ENCODE peak calls at places on chromosome 21, in eight cellular contexts. M is tibial artery, N is NCI-H146, Y is astrocyte of the hippocampus, X is germinal center, C is IMR-90, H is GM12864, T is tibial nerve. D is an unnamed sample.

GRCh38 chr21:42840411-42841155 is 38.8 kb downstream of the WDR4 start:
- DNase-seq in M (no peak), N (no peak), Y (no peak), X (no peak), C (no peak), H (no peak), T (no peak), D (no peak)

GRCh38 chr21:42781150-42781980 is 98.0 kb downstream of the WDR4 start:
- DNase-seq in M (no peak), N (peak; percentile 54), Y (peak; percentile 38), X (no peak), C (no peak), H (no peak), T (peak; percentile 20), D (peak; percentile 58)

GRCh38 chr21:38326429-38326828 is 69.6 kb downstream of the KCNJ15 start:
- DNase-seq in M (no peak), N (no peak), Y (no peak), X (no peak), C (no peak), H (no peak), T (no peak), D (no peak)

GRCh38 chr21:32925098-32925497 is 100.6 kb upstream of the OLIG2 start:
- DNase-seq in M (no peak), N (no peak), Y (no peak), X (no peak), C (no peak), H (no peak), T (no peak), D (no peak)

GRCh38 chr21:31630062-31630711 is 29.3 kb upstream of the SOD1 start:
- DNase-seq in M (no peak), N (peak; percentile 8), Y (peak; percentile 90), X (no peak), C (peak; percentile 93), H (no peak), T (peak; percentile 16), D (peak; percentile 16)

GRCh38 chr21:45109831-45110492 is 35.6 kb downstream of the ADARB1 start:
- DNase-seq in M (no peak), N (no peak), Y (peak; percentile 26), X (peak; percentile 79), C (no peak), H (peak; percentile 92), T (no peak), D (peak; percentile 66)

GRCh38 chr21:41520560-41521442 is 12.8 kb upstream of the TMPRSS2 start:
- DNase-seq in M (no peak), N (no peak), Y (no peak), X (no peak), C (no peak), H (no peak), T (no peak), D (no peak)

GRCh38 chr21:41875086-41875485 is 4.1 kb downstream of the PRDM15 start:
- DNase-seq in M (no peak), N (no peak), Y (no peak), X (no peak), C (no peak), H (no peak), T (no peak), D (no peak)

GRCh38 chr21:43789276-43790052 is at the start of gene RRP1:
- DNase-seq in M (peak; percentile 85), N (peak; percentile 78), Y (peak; percentile 98), X (peak; percentile 96), C (peak; percentile 78), H (no peak), T (peak; percentile 91), D (peak; percentile 81)

D was measured in cerebellar cortex.